ENCODE peak calls at places on chromosomes 2 and 18, in five cellular contexts. I is lung, B is fibroblast of lung, L is mesothelial cell of epicardium, A is kidney epithelial cell. R is an unnamed sample.

GRCh38 chr2:65386340-65386739 is 46.1 kb downstream of the SPRED2 start:
- DNase-seq in I (no peak), B (no peak), L (no peak), A (no peak), R (no peak)

GRCh38 chr18:50286391-50287027 is 983 bp downstream of the CXXC1 start:
- DNase-seq in L (no peak), I (no peak), A (no peak), B (peak; percentile 43), R (no peak)

GRCh38 chr2:61910603-61911002 is 5.1 kb downstream of the COMMD1 start:
- DNase-seq in A (no peak), B (no peak), L (no peak), I (no peak), R (no peak)

GRCh38 chr2:79977782-79978181 is 326.8 kb downstream of the LRRTM1 start:
- DNase-seq in L (no peak), B (no peak), A (no peak), I (no peak), R (no peak)

GRCh38 chr2:73104933-73105332 is 7.8 kb downstream of the RAB11FIP5 start:
- DNase-seq in L (no peak), I (no peak), A (no peak), B (no peak), R (no peak)

GRCh38 chr2:143533846-143534245 is 404.6 kb downstream of the ARHGAP15 start:
- DNase-seq in L (no peak), A (no peak), B (no peak), I (no peak), R (no peak)

GRCh38 chr2:190213441-190214335 is 105.9 kb downstream of the HIBCH start:
- DNase-seq in A (no peak), L (no peak), I (no peak), B (peak; percentile 75), R (no peak)

GRCh38 chr2:138922973-138923563 is 142.9 kb upstream of the NXPH2 start:
- DNase-seq in I (no peak), L (no peak), B (peak; percentile 32), A (no peak), R (no peak)

GRCh38 chr2:205684871-205685313 is 2.6 kb downstream of the NRP2 start:
- DNase-seq in L (no peak), I (no peak), B (peak; percentile 65), A (no peak), R (no peak)

GRCh38 chr18:71068338-71068737 is 779.5 kb downstream of the SOCS6 start:
- DNase-seq in B (no peak), I (no peak), A (no peak), L (no peak), R (no peak)

GRCh38 chr2:28137221-28137620 is 246.7 kb downstream of the BABAM2 start:
- DNase-seq in I (no peak), L (no peak), B (peak; percentile 85), A (no peak), R (no peak)

GRCh38 chr2:241412144-241412543 is 56.1 kb downstream of the FARP2 start:
- DNase-seq in L (peak; percentile 25), B (peak; percentile 85), A (no peak), I (no peak), R (no peak)

GRCh38 chr2:226583715-226584114 is 215.9 kb downstream of the IRS1 start:
- DNase-seq in L (no peak), A (peak; percentile 80), B (peak; percentile 92), I (no peak), R (no peak)

GRCh38 chr2:61356261-61356957 is 114.5 kb downstream of the USP34 start:
- DNase-seq in L (no peak), A (no peak), B (peak; percentile 15), I (peak; percentile 52), R (no peak)

GRCh38 chr2:103183061-103183460 is 421.2 kb downstream of the TMEM182 start:
- DNase-seq in A (no peak), L (no peak), B (no peak), I (no peak), R (no peak)

GRCh38 chr2:69764286-69765058 is 22.5 kb downstream of the ANXA4 start:
- DNase-seq in I (no peak), A (no peak), B (peak; percentile 59), L (no peak), R (no peak)

GRCh38 chr2:142693171-142693950 is 184.1 kb upstream of the KYNU start:
- DNase-seq in I (no peak), L (no peak), A (no peak), B (no peak), R (no peak)

GRCh38 chr2:159356053-159356554 is 69.6 kb upstream of the WDSUB1 start:
- DNase-seq in B (no peak), I (no peak), A (no peak), L (no peak), R (no peak)

GRCh38 chr2:28394331-28394877 is 1.7 kb downstream of the FOSL2 start:
- DNase-seq in I (peak; percentile 53), B (peak; percentile 69), L (no peak), A (no peak), R (no peak)

GRCh38 chr2:16613475-16613874 is 52.2 kb downstream of the CYRIA start:
- DNase-seq in I (no peak), A (no peak), L (no peak), B (peak; percentile 15), R (no peak)

GRCh38 chr2:39568561-39569006 is 97.1 kb upstream of the TMEM178A start:
- DNase-seq in I (no peak), L (no peak), B (peak; percentile 90), A (peak; percentile 50), R (no peak)

GRCh38 chr2:169910109-169910799 is 83.0 kb downstream of the UBR3 start:
- DNase-seq in A (no peak), L (no peak), I (no peak), B (peak; percentile 50), R (no peak)

GRCh38 chr2:216950547-216950946 is 90.7 kb upstream of the TNP1 start:
- DNase-seq in A (no peak), B (peak; percentile 25), I (no peak), L (no peak), R (no peak)

GRCh38 chr2:206555721-206556120 is 86.6 kb upstream of the FAM237A start:
- DNase-seq in L (no peak), B (peak; percentile 26), A (no peak), I (no peak), R (no peak)

GRCh38 chr18:59627414-59627813 is 69.8 kb downstream of the CCBE1 start:
- DNase-seq in B (no peak), L (no peak), I (no peak), A (no peak), R (no peak)

GRCh38 chr18:59629894-59630293 is 67.3 kb downstream of the CCBE1 start:
- DNase-seq in B (no peak), L (no peak), I (no peak), A (no peak), R (no peak)

GRCh38 chr18:59628995-59629394 is 68.2 kb downstream of the CCBE1 start:
- DNase-seq in L (no peak), I (no peak), B (no peak), A (no peak), R (no peak)

GRCh38 chr18:59634096-59634495 is 63.1 kb downstream of the CCBE1 start:
- DNase-seq in L (no peak), B (peak; percentile 40), A (no peak), I (no peak), R (no peak)

DNA sequence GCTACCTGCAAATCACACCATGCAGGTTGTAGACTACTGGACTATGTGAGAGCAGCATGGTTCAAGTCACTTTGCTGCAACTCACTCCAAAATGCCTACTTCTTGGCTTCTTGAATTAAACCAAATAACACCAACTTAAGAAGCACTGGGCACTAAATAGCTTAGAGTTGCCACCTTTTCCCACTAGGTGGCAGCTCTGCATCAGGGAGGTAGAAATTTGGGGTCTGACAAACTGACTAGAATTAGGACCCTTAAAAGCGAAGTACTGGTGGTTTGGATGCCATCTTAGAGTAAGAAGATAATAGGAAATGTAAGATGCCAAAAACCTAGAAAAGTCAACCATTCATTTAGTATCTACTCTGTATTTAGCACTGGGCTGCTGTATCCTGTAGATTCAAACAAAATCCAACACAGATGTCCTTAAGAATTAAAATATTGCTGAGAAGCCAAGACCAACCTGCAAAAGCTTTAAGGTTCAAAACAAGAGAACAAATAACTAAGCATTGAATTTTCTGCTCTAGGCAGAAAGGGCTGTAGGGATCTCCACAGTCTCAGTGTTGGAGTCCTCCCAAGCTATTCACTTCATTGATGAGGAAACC is 65.5 kb downstream of the CCBE1 start:
- DNase-seq in A (no peak), I (no peak), L (no peak), B (peak; percentile 31), R (no peak)
- TF ChIP-seq CTCF in A (peak; percentile 75), I (no peak), L (peak; percentile 42), B (peak; percentile 80), R (peak; percentile 76)

DNA sequence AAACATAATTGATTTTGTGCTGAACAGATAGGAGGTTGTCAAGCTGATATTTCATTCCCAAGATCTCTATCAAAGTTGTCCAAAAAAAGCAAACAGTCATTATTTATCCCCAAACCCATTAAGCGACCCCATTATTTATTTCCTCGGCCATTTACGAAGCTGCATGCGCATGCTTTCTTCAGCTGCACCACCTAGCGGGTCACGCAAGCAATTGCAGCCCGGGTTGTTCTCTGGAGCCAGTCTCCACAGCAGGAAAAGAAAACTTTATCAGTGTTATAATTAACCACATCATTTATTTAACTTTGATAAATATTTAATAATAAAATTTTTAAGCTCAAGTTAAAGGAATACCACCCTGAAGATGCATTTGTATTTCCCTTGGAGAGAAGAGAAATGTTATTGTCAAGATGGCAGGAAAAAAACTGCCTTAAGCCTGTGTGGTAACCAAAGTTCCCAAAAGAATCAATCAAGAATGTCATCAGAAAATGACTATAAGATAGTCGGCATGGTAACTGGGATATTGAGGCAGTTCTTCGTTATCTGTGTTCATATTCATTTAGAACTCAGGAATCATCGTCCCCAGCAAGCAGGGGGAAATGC is 304.7 kb downstream of the FBXO15 start:
- DNase-seq in I (no peak), B (peak; percentile 49), A (no peak), L (no peak), R (peak; percentile 53)
- TF ChIP-seq CTCF in I (peak; percentile 57), B (peak; percentile 99), A (peak; percentile 98), L (peak; percentile 96), R (peak; percentile 96)

GRCh38 chr2:199594443-199594842 is 136.7 kb upstream of the SATB2 start:
- DNase-seq in L (no peak), I (no peak), A (no peak), B (no peak), R (no peak)

GRCh38 chr2:199602271-199602895 is 144.6 kb upstream of the SATB2 start:
- DNase-seq in B (peak; percentile 7), I (no peak), L (no peak), A (no peak), R (no peak)

GRCh38 chr2:199596549-199596948 is 138.8 kb upstream of the SATB2 start:
- DNase-seq in I (no peak), A (no peak), B (no peak), L (no peak), R (no peak)
- TF ChIP-seq CTCF in I (no peak), A (peak; percentile 57), B (peak; percentile 57), L (no peak), R (peak; percentile 69)

DNA sequence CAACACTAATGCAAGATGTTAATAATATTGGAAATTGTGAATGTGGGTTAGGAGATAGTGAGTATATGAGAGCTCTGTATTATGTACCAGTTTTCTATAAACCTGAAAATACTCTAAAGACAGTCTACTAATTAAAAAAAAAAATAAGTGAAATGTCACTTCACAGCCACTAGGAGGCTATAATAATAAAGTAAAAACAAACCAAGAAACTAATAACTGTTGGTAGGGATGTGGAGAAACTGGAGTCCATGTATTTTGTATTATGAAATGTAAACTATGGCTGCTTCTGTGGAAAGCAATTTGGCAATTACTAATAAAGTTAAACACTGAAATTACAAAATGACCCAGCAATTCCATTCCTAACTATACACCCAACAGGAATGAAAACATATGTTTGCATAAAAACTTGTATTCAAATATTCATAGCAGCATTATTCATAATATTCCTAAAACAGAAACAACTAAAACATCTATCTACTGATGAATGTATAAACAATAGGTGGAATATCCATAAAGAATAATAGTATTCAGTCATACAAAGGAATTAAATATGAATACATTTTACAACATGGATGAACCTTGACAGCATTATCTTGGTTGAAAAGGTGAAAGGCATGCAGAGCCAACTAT is 36.2 kb downstream of the CCDC178 start:
- DNase-seq in L (no peak), A (no peak), I (no peak), B (no peak), R (no peak)
- TF ChIP-seq CTCF in L (peak; percentile 74), A (peak; percentile 21), I (no peak), B (peak; percentile 35), R (peak; percentile 27)

R was measured in D721Med.